ENCODE peak calls at places on chromosomes 3 and 15, in ten cellular contexts. T, J, A, K, Q, F, U, Z, Y and V are unnamed samples.

GRCh38 chr15:82178061-82178460 is 84.5 kb downstream of the EFL1 start:
- DNase-seq in Z (no peak), Y (no peak), K (no peak), T (no peak), A (no peak), F (no peak), J (no peak), Q (no peak), U (peak; percentile 60), V (no peak)

GRCh38 chr3:99656606-99657005 is 18.2 kb downstream of the COL8A1 start:
- DNase-seq in U (no peak), T (no peak), K (no peak), Q (no peak), F (no peak), A (no peak), J (no peak), Z (no peak), Y (no peak), V (no peak)

GRCh38 chr3:134201201-134202130 is 49.2 kb downstream of the RYK start:
- DNase-seq in K (no peak), Y (no peak), T (no peak), U (peak; percentile 68), Z (no peak), F (no peak), A (no peak), J (no peak), Q (no peak), V (no peak)

GRCh38 chr3:72092778-72093177 is 307.8 kb upstream of the PROK2 start:
- DNase-seq in K (no peak), A (no peak), U (no peak), Q (no peak), Y (no peak), T (no peak), J (no peak), F (no peak), Z (no peak), V (no peak)

GRCh38 chr15:94400521-94401290 is 169.3 kb downstream of the MCTP2 start:
- DNase-seq in F (no peak), Y (no peak), Q (no peak), U (no peak), T (no peak), A (no peak), J (no peak), Z (no peak), K (no peak), V (no peak)

GRCh38 chr15:60541784-60542617 is 63.1 kb upstream of the ICE2 start:
- DNase-seq in F (no peak), Z (no peak), K (no peak), A (no peak), J (no peak), Y (no peak), U (no peak), T (no peak), Q (no peak), V (no peak)

GRCh38 chr3:108132727-108133373 is 42.0 kb upstream of the CD47 start:
- DNase-seq in K (no peak), T (no peak), J (no peak), A (no peak), F (no peak), Y (no peak), Z (no peak), Q (no peak), U (peak; percentile 13), V (peak; percentile 57)

GRCh38 chr15:68249058-68249713 is 19.7 kb upstream of the CLN6 start:
- DNase-seq in Y (no peak), A (no peak), U (no peak), Z (no peak), F (no peak), K (no peak), Q (no peak), T (no peak), J (no peak), V (no peak)

GRCh38 chr3:67109651-67110204 is 111.6 kb downstream of the KBTBD8 start:
- DNase-seq in J (peak; percentile 2), U (peak; percentile 71), Y (no peak), Z (no peak), T (no peak), K (no peak), F (no peak), Q (no peak), A (no peak), V (peak; percentile 38)

GRCh38 chr3:11976976-11977375 is 27.2 kb upstream of the SYN2 start:
- DNase-seq in J (no peak), F (no peak), T (no peak), Y (no peak), Q (no peak), U (no peak), K (no peak), A (no peak), Z (no peak), V (no peak)

GRCh38 chr3:158773845-158774542 is 27.9 kb upstream of the MFSD1 start:
- DNase-seq in Y (no peak), U (peak; percentile 93), A (peak; percentile 39), T (no peak), Z (no peak), F (no peak), K (no peak), Q (no peak), J (no peak), V (no peak)

GRCh38 chr3:158771982-158772381 is 29.9 kb upstream of the MFSD1 start:
- DNase-seq in J (no peak), T (no peak), Y (no peak), K (no peak), Z (no peak), U (no peak), F (no peak), A (no peak), Q (no peak), V (no peak)

GRCh38 chr3:158775001-158775400 is 26.9 kb upstream of the MFSD1 start:
- DNase-seq in J (no peak), U (peak; percentile 62), T (no peak), A (no peak), K (no peak), Q (no peak), F (no peak), Y (no peak), Z (no peak), V (no peak)

GRCh38 chr3:158771577-158771976 is 30.3 kb upstream of the MFSD1 start:
- DNase-seq in A (no peak), Z (no peak), Q (no peak), Y (no peak), U (no peak), T (no peak), K (no peak), F (no peak), J (no peak), V (no peak)

GRCh38 chr3:158773166-158773565 is 28.7 kb upstream of the MFSD1 start:
- DNase-seq in F (no peak), A (no peak), K (no peak), U (no peak), J (no peak), Q (no peak), T (no peak), Z (no peak), Y (no peak), V (no peak)
- TF ChIP-seq CTCF in F (no peak), A (no peak), K (no peak), U (no peak), J (no peak), Q (no peak), T (no peak), Z (no peak), Y (no peak), V (no peak)

GRCh38 chr3:193585530-193585929 is 7.5 kb upstream of the OPA1 start:
- DNase-seq in Y (no peak), T (no peak), A (no peak), J (no peak), U (no peak), K (no peak), Q (no peak), Z (no peak), F (no peak), V (no peak)
- H3K4me3 ChIP-seq in Y (no peak overlapping the region), T (no peak overlapping the region), A (no peak overlapping the region), J (no peak overlapping the region), U (no peak overlapping the region), K (no peak overlapping the region), Q (no peak overlapping the region), Z (no peak overlapping the region), F (no peak overlapping the region), V (no peak overlapping the region)

DNA sequence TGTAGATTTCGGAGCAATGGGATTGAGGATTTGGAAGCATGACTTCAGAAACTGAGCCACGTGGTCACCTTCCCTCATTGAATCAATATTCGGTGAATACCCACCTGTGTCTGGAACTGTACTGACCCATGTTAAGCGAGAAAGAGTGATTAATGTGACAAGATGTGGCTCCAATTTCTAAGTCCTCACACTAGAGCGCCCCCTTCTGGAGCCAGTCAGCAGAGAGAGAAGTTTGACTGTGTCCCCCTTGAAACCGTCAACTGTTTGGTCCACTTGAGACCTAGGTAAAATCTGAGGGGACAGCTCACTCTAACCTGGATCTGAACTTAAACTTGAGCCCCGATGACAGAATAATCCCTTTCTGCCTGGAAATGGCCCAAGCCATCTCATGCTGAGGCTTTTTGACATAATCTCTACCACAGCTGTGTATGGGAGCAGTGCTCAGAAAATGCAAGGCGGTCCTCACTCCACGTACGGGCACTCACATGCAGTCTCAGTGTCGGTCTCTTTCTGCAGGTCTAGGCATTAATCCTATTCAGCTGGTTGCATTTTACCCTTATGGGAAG is 47.8 kb upstream of the LIMD1 start:
- DNase-seq in K (no peak), Y (no peak), J (no peak), T (no peak), Q (no peak), F (no peak), U (no peak), Z (no peak), A (no peak), V (no peak)
- TF ChIP-seq CTCF in K (peak; percentile 20), Y (peak; percentile 25), J (peak; percentile 52), T (no peak), Q (no peak), F (peak; percentile 9), U (peak; percentile 50), Z (peak; percentile 42), A (no peak), V (peak; percentile 69)

GRCh38 chr3:40845916-40846315 is 321.2 kb downstream of the ZNF621 start:
- DNase-seq in U (no peak), A (no peak), F (no peak), K (no peak), Z (no peak), Y (no peak), T (no peak), J (no peak), Q (no peak), V (no peak)

GRCh38 chr3:40845447-40845846 is 320.7 kb downstream of the ZNF621 start:
- DNase-seq in U (no peak), J (no peak), K (no peak), A (no peak), T (no peak), Q (no peak), F (no peak), Y (no peak), Z (no peak), V (no peak)

GRCh38 chr3:40848411-40848810 is 323.7 kb downstream of the ZNF621 start:
- DNase-seq in J (no peak), Z (no peak), F (no peak), A (no peak), Y (no peak), K (no peak), T (no peak), U (no peak), Q (no peak), V (no peak)

GRCh38 chr3:40847571-40847992 is 322.8 kb downstream of the ZNF621 start:
- DNase-seq in T (peak; percentile 38), K (no peak), A (no peak), Y (no peak), F (no peak), J (no peak), Q (no peak), U (peak; percentile 67), Z (peak; percentile 4), V (no peak)

GRCh38 chr3:40846466-40846865 is 321.7 kb downstream of the ZNF621 start:
- DNase-seq in K (no peak), U (no peak), F (no peak), Q (no peak), Z (no peak), J (no peak), A (no peak), Y (no peak), T (no peak), V (no peak)
- H3K4me3 ChIP-seq in K (no peak overlapping the region), U (no peak overlapping the region), F (no peak overlapping the region), Q (no peak overlapping the region), Z (no peak overlapping the region), J (no peak overlapping the region), A (no peak overlapping the region), Y (no peak overlapping the region), T (no peak overlapping the region), V (no peak overlapping the region)